ENCODE peak calls at places on chromosomes 3 and 15, in ten cellular contexts. One of them, this sample, is unnamed.

GRCh38 chr15:83919319-83919830 is 265.5 kb downstream of the ADAMTSL3 start:
- DNase-seq in neural crest cell: no peak
- DNase-seq in endodermal cell: no peak
- DNase-seq in WTC11: no peak
- DNase-seq in CD4-positive, alpha-beta T cell: no peak
- DNase-seq in dorsolateral prefrontal cortex: no peak
- DNase-seq in esophagus squamous epithelium: no peak
- DNase-seq in fibroblast of mammary gland: peak
- DNase-seq in GM12865: peak
- DNase-seq in bronchial epithelial cell: peak
- DNase-seq in this sample: no peak

GRCh38 chr3:46858996-46859710 is 4.1 kb downstream of the MYL3 start:
- DNase-seq in dorsolateral prefrontal cortex: peak
- DNase-seq in GM12865: no peak
- DNase-seq in esophagus squamous epithelium: no peak
- DNase-seq in endodermal cell: peak
- DNase-seq in fibroblast of mammary gland: no peak
- DNase-seq in bronchial epithelial cell: no peak
- DNase-seq in WTC11: peak
- DNase-seq in neural crest cell: no peak
- DNase-seq in CD4-positive, alpha-beta T cell: no peak
- DNase-seq in this sample: peak

GRCh38 chr3:8984081-8984480 is 20.8 kb upstream of the RAD18 start:
- DNase-seq in esophagus squamous epithelium: no peak
- DNase-seq in endodermal cell: no peak
- DNase-seq in neural crest cell: no peak
- DNase-seq in bronchial epithelial cell: no peak
- DNase-seq in GM12865: no peak
- DNase-seq in CD4-positive, alpha-beta T cell: no peak
- DNase-seq in WTC11: no peak
- DNase-seq in fibroblast of mammary gland: no peak
- DNase-seq in dorsolateral prefrontal cortex: no peak
- DNase-seq in this sample: no peak

GRCh38 chr3:4398120-4398740 is 68.8 kb downstream of the SUMF1 start:
- DNase-seq in WTC11: no peak
- DNase-seq in GM12865: no peak
- DNase-seq in bronchial epithelial cell: peak
- DNase-seq in CD4-positive, alpha-beta T cell: no peak
- DNase-seq in esophagus squamous epithelium: no peak
- DNase-seq in endodermal cell: no peak
- DNase-seq in neural crest cell: no peak
- DNase-seq in dorsolateral prefrontal cortex: no peak
- DNase-seq in fibroblast of mammary gland: peak
- DNase-seq in this sample: no peak

GRCh38 chr3:110773413-110773954 is 298.1 kb upstream of the NECTIN3 start:
- DNase-seq in endodermal cell: no peak
- DNase-seq in bronchial epithelial cell: peak
- DNase-seq in CD4-positive, alpha-beta T cell: no peak
- DNase-seq in fibroblast of mammary gland: peak
- DNase-seq in GM12865: no peak
- DNase-seq in dorsolateral prefrontal cortex: no peak
- DNase-seq in esophagus squamous epithelium: no peak
- DNase-seq in WTC11: no peak
- DNase-seq in neural crest cell: peak
- DNase-seq in this sample: no peak

GRCh38 chr3:141170678-141171295 is 60.8 kb upstream of the PXYLP1 start:
- DNase-seq in esophagus squamous epithelium: no peak
- DNase-seq in WTC11: no peak
- DNase-seq in fibroblast of mammary gland: no peak
- DNase-seq in GM12865: no peak
- DNase-seq in endodermal cell: no peak
- DNase-seq in neural crest cell: no peak
- DNase-seq in dorsolateral prefrontal cortex: no peak
- DNase-seq in bronchial epithelial cell: no peak
- DNase-seq in CD4-positive, alpha-beta T cell: no peak
- DNase-seq in this sample: no peak

GRCh38 chr3:48826451-48826850 is 21.2 kb downstream of the PRKAR2A start:
- DNase-seq in endodermal cell: no peak
- DNase-seq in dorsolateral prefrontal cortex: no peak
- DNase-seq in bronchial epithelial cell: peak
- DNase-seq in neural crest cell: no peak
- DNase-seq in CD4-positive, alpha-beta T cell: no peak
- DNase-seq in WTC11: no peak
- DNase-seq in fibroblast of mammary gland: peak
- DNase-seq in GM12865: no peak
- DNase-seq in esophagus squamous epithelium: no peak
- DNase-seq in this sample: no peak

GRCh38 chr15:85485956-85486567 is 105.7 kb downstream of the AKAP13 start:
- DNase-seq in dorsolateral prefrontal cortex: no peak
- DNase-seq in GM12865: peak
- DNase-seq in fibroblast of mammary gland: peak
- DNase-seq in CD4-positive, alpha-beta T cell: peak
- DNase-seq in neural crest cell: peak
- DNase-seq in bronchial epithelial cell: peak
- DNase-seq in esophagus squamous epithelium: no peak
- DNase-seq in WTC11: peak
- DNase-seq in endodermal cell: peak
- DNase-seq in this sample: no peak

GRCh38 chr15:70451861-70452653 is 311.3 kb downstream of the UACA start:
- DNase-seq in CD4-positive, alpha-beta T cell: peak
- DNase-seq in GM12865: no peak
- DNase-seq in bronchial epithelial cell: no peak
- DNase-seq in dorsolateral prefrontal cortex: no peak
- DNase-seq in fibroblast of mammary gland: no peak
- DNase-seq in esophagus squamous epithelium: no peak
- DNase-seq in neural crest cell: no peak
- DNase-seq in WTC11: peak
- DNase-seq in endodermal cell: peak
- DNase-seq in this sample: peak

GRCh38 chr15:77552066-77552465 is 80.6 kb downstream of the LINGO1 start:
- DNase-seq in fibroblast of mammary gland: no peak
- DNase-seq in CD4-positive, alpha-beta T cell: no peak
- DNase-seq in esophagus squamous epithelium: no peak
- DNase-seq in GM12865: no peak
- DNase-seq in endodermal cell: no peak
- DNase-seq in bronchial epithelial cell: no peak
- DNase-seq in neural crest cell: no peak
- DNase-seq in dorsolateral prefrontal cortex: no peak
- DNase-seq in WTC11: no peak
- DNase-seq in this sample: no peak

GRCh38 chr3:133444071-133444774 is 44.4 kb downstream of the BFSP2 start:
- DNase-seq in CD4-positive, alpha-beta T cell: no peak
- DNase-seq in fibroblast of mammary gland: peak
- DNase-seq in endodermal cell: no peak
- DNase-seq in GM12865: peak
- DNase-seq in dorsolateral prefrontal cortex: no peak
- DNase-seq in neural crest cell: no peak
- DNase-seq in bronchial epithelial cell: peak
- DNase-seq in esophagus squamous epithelium: no peak
- DNase-seq in WTC11: no peak
- DNase-seq in this sample: no peak

GRCh38 chr3:65944252-65944651 is 94.5 kb downstream of the MAGI1 start:
- DNase-seq in fibroblast of mammary gland: no peak
- DNase-seq in neural crest cell: no peak
- DNase-seq in esophagus squamous epithelium: no peak
- DNase-seq in CD4-positive, alpha-beta T cell: no peak
- DNase-seq in GM12865: no peak
- DNase-seq in dorsolateral prefrontal cortex: no peak
- DNase-seq in bronchial epithelial cell: no peak
- DNase-seq in WTC11: no peak
- DNase-seq in endodermal cell: no peak
- DNase-seq in this sample: no peak

GRCh38 chr15:96551196-96551595 is 220.7 kb downstream of the NR2F2 start:
- DNase-seq in esophagus squamous epithelium: no peak
- DNase-seq in fibroblast of mammary gland: peak
- DNase-seq in CD4-positive, alpha-beta T cell: no peak
- DNase-seq in GM12865: no peak
- DNase-seq in dorsolateral prefrontal cortex: no peak
- DNase-seq in WTC11: no peak
- DNase-seq in endodermal cell: no peak
- DNase-seq in bronchial epithelial cell: peak
- DNase-seq in neural crest cell: no peak
- DNase-seq in this sample: no peak

GRCh38 chr3:20511863-20512262 is 325.9 kb upstream of the SGO1 start:
- DNase-seq in endodermal cell: peak
- DNase-seq in esophagus squamous epithelium: no peak
- DNase-seq in WTC11: peak
- DNase-seq in fibroblast of mammary gland: peak
- DNase-seq in dorsolateral prefrontal cortex: no peak
- DNase-seq in neural crest cell: no peak
- DNase-seq in GM12865: peak
- DNase-seq in bronchial epithelial cell: peak
- DNase-seq in CD4-positive, alpha-beta T cell: no peak
- DNase-seq in this sample: no peak

GRCh38 chr3:42780892-42781700 is 8.0 kb upstream of the CCDC13 start:
- DNase-seq in bronchial epithelial cell: peak
- DNase-seq in GM12865: peak
- DNase-seq in WTC11: no peak
- DNase-seq in esophagus squamous epithelium: no peak
- DNase-seq in dorsolateral prefrontal cortex: no peak
- DNase-seq in endodermal cell: no peak
- DNase-seq in neural crest cell: peak
- DNase-seq in fibroblast of mammary gland: peak
- DNase-seq in CD4-positive, alpha-beta T cell: no peak
- DNase-seq in this sample: no peak

GRCh38 chr3:150741497-150742140 is 21.4 kb downstream of the SIAH2 start:
- DNase-seq in dorsolateral prefrontal cortex: no peak
- DNase-seq in CD4-positive, alpha-beta T cell: no peak
- DNase-seq in neural crest cell: no peak
- DNase-seq in WTC11: no peak
- DNase-seq in endodermal cell: no peak
- DNase-seq in fibroblast of mammary gland: no peak
- DNase-seq in GM12865: no peak
- DNase-seq in bronchial epithelial cell: no peak
- DNase-seq in esophagus squamous epithelium: no peak
- DNase-seq in this sample: no peak

GRCh38 chr3:58824285-58824684 is 157.7 kb upstream of the FAM3D start:
- DNase-seq in neural crest cell: peak
- DNase-seq in esophagus squamous epithelium: no peak
- DNase-seq in bronchial epithelial cell: peak
- DNase-seq in GM12865: peak
- DNase-seq in WTC11: peak
- DNase-seq in endodermal cell: peak
- DNase-seq in fibroblast of mammary gland: peak
- DNase-seq in dorsolateral prefrontal cortex: peak
- DNase-seq in CD4-positive, alpha-beta T cell: no peak
- DNase-seq in this sample: peak

GRCh38 chr3:157159037-157159761 is 748 bp downstream of the CCNL1 start:
- DNase-seq in esophagus squamous epithelium: no peak
- DNase-seq in GM12865: peak
- DNase-seq in endodermal cell: peak
- DNase-seq in CD4-positive, alpha-beta T cell: peak
- DNase-seq in neural crest cell: peak
- DNase-seq in WTC11: peak
- DNase-seq in bronchial epithelial cell: peak
- DNase-seq in dorsolateral prefrontal cortex: peak
- DNase-seq in fibroblast of mammary gland: peak
- DNase-seq in this sample: peak
- TF ChIP-seq CTCF in esophagus squamous epithelium: no peak
- TF ChIP-seq CTCF in GM12865: no peak
- TF ChIP-seq CTCF in endodermal cell: peak
- TF ChIP-seq CTCF in CD4-positive, alpha-beta T cell: peak
- TF ChIP-seq CTCF in neural crest cell: peak
- TF ChIP-seq CTCF in WTC11: no peak
- TF ChIP-seq CTCF in bronchial epithelial cell: peak
- TF ChIP-seq CTCF in dorsolateral prefrontal cortex: no peak
- TF ChIP-seq CTCF in fibroblast of mammary gland: peak
- TF ChIP-seq CTCF in this sample: no peak

GRCh38 chr15:94937243-94937642 is 705.9 kb downstream of the MCTP2 start:
- DNase-seq in neural crest cell: no peak
- DNase-seq in CD4-positive, alpha-beta T cell: no peak
- DNase-seq in WTC11: no peak
- DNase-seq in fibroblast of mammary gland: no peak
- DNase-seq in GM12865: no peak
- DNase-seq in esophagus squamous epithelium: no peak
- DNase-seq in bronchial epithelial cell: no peak
- DNase-seq in endodermal cell: no peak
- DNase-seq in dorsolateral prefrontal cortex: no peak
- DNase-seq in this sample: no peak
- TF ChIP-seq CTCF in neural crest cell: no peak
- TF ChIP-seq CTCF in CD4-positive, alpha-beta T cell: no peak
- TF ChIP-seq CTCF in WTC11: no peak
- TF ChIP-seq CTCF in fibroblast of mammary gland: no peak
- TF ChIP-seq CTCF in GM12865: no peak
- TF ChIP-seq CTCF in esophagus squamous epithelium: no peak
- TF ChIP-seq CTCF in bronchial epithelial cell: no peak
- TF ChIP-seq CTCF in endodermal cell: no peak
- TF ChIP-seq CTCF in dorsolateral prefrontal cortex: no peak
- TF ChIP-seq CTCF in this sample: no peak

GRCh38 chr3:153442386-153442785 is 280.4 kb downstream of the RAP2B start:
- DNase-seq in dorsolateral prefrontal cortex: no peak
- DNase-seq in bronchial epithelial cell: peak
- DNase-seq in neural crest cell: no peak
- DNase-seq in CD4-positive, alpha-beta T cell: no peak
- DNase-seq in esophagus squamous epithelium: no peak
- DNase-seq in WTC11: no peak
- DNase-seq in fibroblast of mammary gland: peak
- DNase-seq in GM12865: no peak
- DNase-seq in endodermal cell: no peak
- DNase-seq in this sample: no peak

GRCh38 chr3:153440311-153440710 is 278.3 kb downstream of the RAP2B start:
- DNase-seq in dorsolateral prefrontal cortex: no peak
- DNase-seq in endodermal cell: no peak
- DNase-seq in fibroblast of mammary gland: no peak
- DNase-seq in GM12865: no peak
- DNase-seq in neural crest cell: no peak
- DNase-seq in esophagus squamous epithelium: no peak
- DNase-seq in bronchial epithelial cell: no peak
- DNase-seq in WTC11: no peak
- DNase-seq in CD4-positive, alpha-beta T cell: no peak
- DNase-seq in this sample: no peak

GRCh38 chr3:153442799-153443487 is 280.9 kb downstream of the RAP2B start:
- DNase-seq in WTC11: no peak
- DNase-seq in neural crest cell: no peak
- DNase-seq in endodermal cell: no peak
- DNase-seq in fibroblast of mammary gland: no peak
- DNase-seq in esophagus squamous epithelium: no peak
- DNase-seq in GM12865: no peak
- DNase-seq in bronchial epithelial cell: no peak
- DNase-seq in CD4-positive, alpha-beta T cell: no peak
- DNase-seq in dorsolateral prefrontal cortex: no peak
- DNase-seq in this sample: no peak

GRCh38 chr3:153438275-153438674 is 276.2 kb downstream of the RAP2B start:
- DNase-seq in GM12865: no peak
- DNase-seq in esophagus squamous epithelium: no peak
- DNase-seq in dorsolateral prefrontal cortex: no peak
- DNase-seq in bronchial epithelial cell: no peak
- DNase-seq in endodermal cell: no peak
- DNase-seq in fibroblast of mammary gland: no peak
- DNase-seq in WTC11: no peak
- DNase-seq in CD4-positive, alpha-beta T cell: no peak
- DNase-seq in neural crest cell: no peak
- DNase-seq in this sample: no peak

GRCh38 chr3:153439780-153440179 is 277.8 kb downstream of the RAP2B start:
- DNase-seq in esophagus squamous epithelium: no peak
- DNase-seq in GM12865: no peak
- DNase-seq in neural crest cell: no peak
- DNase-seq in CD4-positive, alpha-beta T cell: no peak
- DNase-seq in bronchial epithelial cell: peak
- DNase-seq in endodermal cell: no peak
- DNase-seq in WTC11: no peak
- DNase-seq in fibroblast of mammary gland: peak
- DNase-seq in dorsolateral prefrontal cortex: no peak
- DNase-seq in this sample: no peak
- TF ChIP-seq CTCF in esophagus squamous epithelium: no peak
- TF ChIP-seq CTCF in GM12865: no peak
- TF ChIP-seq CTCF in neural crest cell: no peak
- TF ChIP-seq CTCF in CD4-positive, alpha-beta T cell: peak
- TF ChIP-seq CTCF in bronchial epithelial cell: peak
- TF ChIP-seq CTCF in endodermal cell: peak
- TF ChIP-seq CTCF in WTC11: no peak
- TF ChIP-seq CTCF in fibroblast of mammary gland: peak
- TF ChIP-seq CTCF in dorsolateral prefrontal cortex: no peak
- TF ChIP-seq CTCF in this sample: no peak

GRCh38 chr3:23444386-23444785 is 241.3 kb downstream of the UBE2E2 start:
- DNase-seq in dorsolateral prefrontal cortex: no peak
- DNase-seq in bronchial epithelial cell: no peak
- DNase-seq in GM12865: peak
- DNase-seq in WTC11: no peak
- DNase-seq in fibroblast of mammary gland: no peak
- DNase-seq in neural crest cell: no peak
- DNase-seq in esophagus squamous epithelium: no peak
- DNase-seq in endodermal cell: no peak
- DNase-seq in CD4-positive, alpha-beta T cell: no peak
- DNase-seq in this sample: no peak
- TF ChIP-seq CTCF in dorsolateral prefrontal cortex: no peak
- TF ChIP-seq CTCF in bronchial epithelial cell: no peak
- TF ChIP-seq CTCF in GM12865: no peak
- TF ChIP-seq CTCF in WTC11: no peak
- TF ChIP-seq CTCF in fibroblast of mammary gland: no peak
- TF ChIP-seq CTCF in neural crest cell: no peak
- TF ChIP-seq CTCF in esophagus squamous epithelium: no peak
- TF ChIP-seq CTCF in endodermal cell: no peak
- TF ChIP-seq CTCF in CD4-positive, alpha-beta T cell: no peak
- TF ChIP-seq CTCF in this sample: no peak